ENCODE peak calls at places on chromosome 14, in nine cellular contexts. O, T, B, L, D, K, S, V and R are unnamed samples.

GRCh38 chr14:54535126-54535525 is 25.4 kb downstream of the CGRRF1 start:
- DNase-seq in L (no peak), V (no peak), K (no peak), O (peak; percentile 31), B (no peak), S (no peak), D (no peak), T (peak; percentile 10), R (peak; percentile 1)

GRCh38 chr14:51432302-51432948 is 192.4 kb downstream of the TMX1 start:
- DNase-seq in K (no peak), T (no peak), L (no peak), O (no peak), V (no peak), B (no peak), S (no peak), D (no peak), R (no peak)

GRCh38 chr14:69439516-69440270 is 41.2 kb downstream of the SLC39A9 start:
- DNase-seq in B (no peak), S (no peak), D (no peak), K (no peak), V (no peak), T (no peak), L (no peak), O (no peak), R (no peak)

GRCh38 chr14:52412426-52412825 is 98.3 kb downstream of the PTGER2 start:
- DNase-seq in V (no peak), K (no peak), D (no peak), T (no peak), L (no peak), S (no peak), B (no peak), O (peak; percentile 27), R (no peak)

GRCh38 chr14:94217116-94217515 is 43.0 kb downstream of the PPP4R4 start:
- DNase-seq in K (no peak), O (no peak), B (no peak), T (no peak), V (no peak), L (no peak), S (no peak), D (no peak), R (no peak)

GRCh38 chr14:73472182-73473114 is 14.1 kb upstream of the NUMB start:
- DNase-seq in B (no peak), K (peak; percentile 60), S (no peak), T (peak; percentile 82), O (peak; percentile 86), V (no peak), L (no peak), D (peak; percentile 70), R (peak; percentile 77)

GRCh38 chr14:74945261-74945851 is 10.0 kb downstream of the PGF start:
- DNase-seq in V (peak; percentile 64), K (no peak), D (no peak), T (no peak), B (no peak), O (peak; percentile 32), L (peak; percentile 52), S (no peak), R (no peak)

GRCh38 chr14:59768855-59769254 is 101.7 kb downstream of the RTN1 start:
- DNase-seq in V (no peak), O (peak; percentile 10), T (peak; percentile 5), K (no peak), L (no peak), D (no peak), B (no peak), S (no peak), R (peak; percentile 27)

GRCh38 chr14:104930526-104931322 is 6.0 kb downstream of the PLD4 start:
- DNase-seq in V (peak; percentile 60), D (no peak), O (no peak), K (no peak), B (no peak), L (peak; percentile 14), S (no peak), T (no peak), R (no peak)

GRCh38 chr14:67285876-67286452 is 44.7 kb downstream of the PALS1 start:
- DNase-seq in B (no peak), O (peak; percentile 61), D (peak; percentile 55), S (no peak), L (no peak), V (no peak), T (peak; percentile 64), K (no peak), R (peak; percentile 70)

GRCh38 chr14:57295261-57295660 is 26.5 kb downstream of the AP5M1 start:
- DNase-seq in B (no peak), K (no peak), S (no peak), D (no peak), L (no peak), V (no peak), T (no peak), O (no peak), R (no peak)

GRCh38 chr14:57297852-57298251 is 29.1 kb downstream of the AP5M1 start:
- DNase-seq in V (no peak), L (no peak), D (no peak), O (no peak), S (no peak), B (no peak), T (no peak), K (no peak), R (no peak)

GRCh38 chr14:57290753-57291152 is 22.0 kb downstream of the AP5M1 start:
- DNase-seq in D (no peak), V (no peak), K (no peak), B (no peak), T (no peak), S (no peak), L (no peak), O (no peak), R (no peak)

GRCh38 chr14:57291692-57292647 is 23.2 kb downstream of the AP5M1 start:
- DNase-seq in O (no peak), D (no peak), S (no peak), V (no peak), B (no peak), K (no peak), L (no peak), T (no peak), R (no peak)

DNA sequence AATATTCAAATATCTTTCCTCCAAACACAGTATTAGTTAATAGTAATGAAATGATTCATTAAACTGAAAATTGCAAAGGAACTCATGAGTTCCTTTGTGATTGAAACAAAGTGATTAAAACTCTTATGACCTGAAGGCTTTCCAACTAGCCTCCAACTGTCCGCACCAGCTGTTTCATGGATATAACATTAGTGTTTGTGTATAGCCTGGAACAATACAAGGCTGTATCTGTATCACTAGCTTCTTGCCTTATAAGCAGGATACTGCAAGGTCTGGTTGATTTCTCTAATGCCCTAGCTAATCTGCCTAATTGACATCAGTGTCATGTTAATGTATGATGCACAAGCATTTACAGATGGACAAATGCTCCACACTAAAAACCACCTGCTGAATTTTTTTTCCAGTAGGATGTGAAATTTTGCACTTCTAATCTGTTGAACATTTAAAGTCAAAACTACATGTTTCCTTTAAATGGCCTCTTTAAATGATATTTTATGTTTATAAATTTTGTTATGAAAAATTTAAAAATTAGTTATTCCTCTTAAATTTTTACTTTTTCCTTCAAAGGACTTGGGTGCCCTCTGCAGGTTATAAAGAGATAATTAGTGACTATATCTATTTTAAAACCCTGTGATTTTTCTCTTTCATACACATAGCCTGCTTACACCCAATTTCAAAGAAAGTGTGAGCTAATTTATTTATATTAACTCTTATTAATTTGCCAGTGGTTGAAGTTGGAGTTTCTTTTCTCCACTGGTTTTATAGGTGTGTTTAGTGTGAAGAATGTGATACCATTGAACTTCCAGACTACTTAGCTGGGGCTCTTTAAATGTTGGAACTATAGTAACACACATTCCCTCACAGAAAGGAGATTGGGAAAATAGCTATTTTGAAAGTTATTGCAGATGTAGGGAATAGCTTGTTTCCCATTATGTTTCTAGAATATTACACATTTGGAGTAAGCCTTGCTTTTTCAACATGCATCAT is 25.4 kb downstream of the AP5M1 start:
- DNase-seq in V (no peak), T (peak; percentile 35), D (peak; percentile 8), K (no peak), S (no peak), O (peak; percentile 27), B (no peak), L (no peak), R (peak; percentile 43)
- TF ChIP-seq CTCF in V (no peak), T (peak; percentile 49), D (no peak), K (peak; percentile 13), S (no peak), O (peak; percentile 38), B (no peak), L (no peak), R (no peak)

DNA sequence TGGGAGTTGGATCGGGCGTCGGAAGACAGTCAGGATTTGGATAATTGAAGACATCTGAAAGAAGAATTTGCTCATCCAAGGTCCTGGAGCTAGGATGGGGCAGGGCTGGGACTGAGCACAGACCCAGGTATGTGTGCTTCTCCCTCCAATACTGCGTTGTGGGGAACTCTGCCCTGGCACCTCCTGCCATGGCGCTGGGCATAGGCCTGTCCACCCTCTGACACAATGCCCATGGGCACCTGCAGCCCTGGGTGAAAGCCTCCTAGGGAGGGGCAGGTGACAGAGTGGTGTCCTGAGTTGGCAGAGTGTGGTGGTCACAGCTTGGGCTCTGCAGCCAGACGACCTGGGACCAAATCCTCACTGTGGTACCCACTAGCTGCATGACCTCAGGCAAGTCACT is 53.3 kb downstream of the CALM1 start:
- DNase-seq in O (no peak), B (no peak), L (no peak), D (no peak), K (no peak), V (no peak), S (no peak), T (no peak), R (no peak)
- H3K4me3 ChIP-seq in O (no peak overlapping the region), B (no peak overlapping the region), L (no peak overlapping the region), D (no peak overlapping the region), K (no peak overlapping the region), V (no peak overlapping the region), S (no peak overlapping the region), T (no peak overlapping the region), R (no peak overlapping the region)

DNA sequence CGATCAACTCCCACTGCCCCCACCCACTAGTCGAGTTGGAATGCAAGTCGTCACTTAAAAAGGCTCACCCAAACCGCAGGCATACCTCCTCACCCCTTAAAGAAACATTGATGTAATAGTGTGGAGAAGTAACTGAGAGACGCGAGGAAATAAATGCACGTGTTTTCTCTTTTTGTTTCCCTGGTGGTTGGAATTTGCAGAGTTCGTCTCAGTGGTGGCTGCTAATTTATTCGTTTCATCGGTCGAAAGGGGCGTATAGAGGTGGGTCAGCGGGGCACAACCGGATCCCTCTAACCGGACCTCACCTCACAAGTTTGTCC is 5.1 kb upstream of the NPAS3 start:
- DNase-seq in L (no peak), B (no peak), V (no peak), D (peak; percentile 66), S (no peak), T (no peak), O (peak; percentile 42), K (no peak), R (peak; percentile 55)
- TF ChIP-seq CTCF in L (no peak), B (no peak), V (peak; percentile 47), D (peak; percentile 47), S (no peak), T (peak; percentile 11), O (peak; percentile 35), K (peak; percentile 16), R (peak; percentile 41)

DNA sequence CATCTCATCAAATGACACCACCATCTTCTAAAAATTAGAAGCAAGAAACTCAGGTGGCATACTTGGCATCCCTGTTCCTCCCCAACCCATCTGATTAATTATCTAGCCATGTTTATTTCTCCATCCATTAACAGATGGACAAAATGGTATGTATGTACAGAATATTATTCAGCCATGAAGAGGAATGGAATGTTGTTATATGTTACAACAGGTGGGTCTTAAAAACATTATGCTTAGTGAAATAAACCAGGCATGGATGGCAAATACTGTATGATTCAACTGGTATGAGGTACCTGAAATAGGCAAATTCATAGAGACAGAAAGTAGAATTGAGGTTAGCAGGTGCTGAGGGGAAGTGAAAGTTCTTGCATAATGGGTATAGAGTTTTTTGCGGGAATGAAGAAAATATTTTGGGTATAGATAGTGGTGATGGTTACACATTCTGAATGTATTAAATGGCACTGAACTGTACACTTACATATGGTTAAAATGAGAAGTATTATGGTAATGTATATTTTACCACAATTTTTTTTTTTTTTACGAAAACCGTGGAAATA is 17.5 kb downstream of the YY1 start:
- DNase-seq in B (no peak), K (no peak), L (no peak), V (no peak), O (no peak), T (no peak), D (no peak), S (no peak), R (no peak)
- H3K4me3 ChIP-seq in B (no peak overlapping the region), K (no peak overlapping the region), L (no peak overlapping the region), V (no peak overlapping the region), O (no peak overlapping the region), T (no peak overlapping the region), D (no peak overlapping the region), S (no peak overlapping the region), R (no peak overlapping the region)